ENCODE peak calls at places on chromosomes 1 and 21, in eight cellular contexts. K is GM03348; L is pancreas; X is NAMALWA; G is ELF-1; P is activated CD4-positive, alpha-beta T cell treated with anti-CD3 and anti-CD28 coated beads, Interleukin-2, amount 50 U/mL, for 48 hours; W is iris pigment epithelial cell; F is keratinocyte. H is an unnamed sample.

GRCh38 chr1:18711561-18712253 is 81.1 kb downstream of the PAX7 start:
- DNase-seq in K (no peak), L (no peak), X (no peak), G (no peak), P (no peak), W (no peak), F (no peak), H (no peak)

GRCh38 chr21:34613679-34614442 is 1.1 kb downstream of the RCAN1 start:
- DNase-seq in K (peak), L (no peak), X (peak), G (no peak), P (peak), W (no peak), F (no peak), H (no peak)

GRCh38 chr1:218665216-218665615 is 320.1 kb downstream of the TGFB2 start:
- DNase-seq in K (peak), L (no peak), X (no peak), G (no peak), P (no peak), W (peak), F (no peak), H (no peak)

GRCh38 chr1:79323240-79324025 is 316.9 kb upstream of the ADGRL4 start:
- DNase-seq in K (peak), L (no peak), X (no peak), G (no peak), P (no peak), W (peak), F (peak), H (no peak)

GRCh38 chr1:55375617-55376258 is 160.6 kb upstream of the USP24 start:
- DNase-seq in K (peak), L (peak), X (peak), G (peak), P (peak), W (peak), F (no peak), H (peak)

GRCh38 chr1:243254233-243254926 is 701 bp downstream of the CEP170 start:
- DNase-seq in K (peak), L (peak), X (peak), G (peak), P (peak), W (peak), F (no peak), H (peak)

GRCh38 chr1:18945401-18945849 is 11.1 kb downstream of the IFFO2 start:
- DNase-seq in K (no peak), L (no peak), X (no peak), G (peak), P (no peak), W (peak), F (no peak), H (no peak)

GRCh38 chr1:213997031-213997771 is 9.4 kb downstream of the PROX1 start:
- DNase-seq in K (no peak), L (no peak), X (no peak), G (no peak), P (no peak), W (no peak), F (no peak), H (no peak)

GRCh38 chr1:19405761-19406481 is 79.4 kb downstream of the CAPZB start:
- DNase-seq in K (peak), L (no peak), X (no peak), G (peak), P (no peak), W (peak), F (no peak), H (no peak)

GRCh38 chr21:42580076-42580792 is 66.6 kb downstream of the SLC37A1 start:
- DNase-seq in K (no peak), L (no peak), X (no peak), G (no peak), P (no peak), W (no peak), F (no peak), H (no peak)

GRCh38 chr1:153963850-153964331 is 554 bp upstream of the SLC39A1 start:
- DNase-seq in K (peak), L (peak), X (no peak), G (peak), P (no peak), W (peak), F (no peak), H (no peak)

GRCh38 chr1:1165485-1165884 is 8.2 kb upstream of the TTLL10 start:
- DNase-seq in K (no peak), L (no peak), X (no peak), G (no peak), P (no peak), W (no peak), F (no peak), H (no peak)

GRCh38 chr1:86782482-86782881 is 78.1 kb downstream of the SH3GLB1 start:
- DNase-seq in K (no peak), L (no peak), X (no peak), G (no peak), P (no peak), W (no peak), F (no peak), H (no peak)

GRCh38 chr1:237864338-237865244 is 26.1 kb downstream of the ZP4 start:
- DNase-seq in K (peak), L (peak), X (peak), G (peak), P (peak), W (peak), F (no peak), H (peak)

GRCh38 chr1:209318302-209319056 is 265.0 kb upstream of the CAMK1G start:
- DNase-seq in K (peak), L (no peak), X (no peak), G (peak), P (no peak), W (peak), F (peak), H (no peak)

GRCh38 chr1:32142446-32143301 is 34.8 kb downstream of the KPNA6 start:
- DNase-seq in K (peak), L (peak), X (peak), G (peak), P (no peak), W (peak), F (no peak), H (no peak)

GRCh38 chr1:117359560-117360289 is 7.5 kb upstream of the MAN1A2 start:
- DNase-seq in K (no peak), L (no peak), X (peak), G (no peak), P (no peak), W (no peak), F (no peak), H (no peak)

GRCh38 chr1:93437976-93438605 is 9.8 kb upstream of the FNBP1L start:
- DNase-seq in K (peak), L (no peak), X (peak), G (no peak), P (no peak), W (peak), F (no peak), H (no peak)

GRCh38 chr21:26366781-26367180 is 196.2 kb upstream of the APP start:
- DNase-seq in K (peak), L (no peak), X (no peak), G (no peak), P (no peak), W (peak), F (no peak), H (no peak)

GRCh38 chr1:199821029-199821779 is 206.3 kb upstream of the NR5A2 start:
- DNase-seq in K (no peak), L (no peak), X (no peak), G (no peak), P (no peak), W (no peak), F (no peak), H (no peak)

GRCh38 chr1:147539122-147539575 is 2.2 kb upstream of the BCL9 start:
- DNase-seq in K (peak), L (no peak), X (no peak), G (peak), P (peak), W (peak), F (no peak), H (no peak)

GRCh38 chr1:180863158-180863775 is 49.4 kb upstream of the KIAA1614 start:
- DNase-seq in K (peak), L (no peak), X (peak), G (peak), P (no peak), W (peak), F (no peak), H (no peak)

GRCh38 chr1:204152310-204153044 is 633 bp upstream of the ETNK2 start:
- DNase-seq in K (no peak), L (peak), X (no peak), G (no peak), P (no peak), W (no peak), F (no peak), H (no peak)

H was measured in activated CD4-positive, alpha-beta memory T cell treated with anti-CD3 and anti-CD28 coated beads, Interleukin-2, amount 10 ng/mL, durations not matched to agents 7 days and 5 days.